ENCODE peak calls at places on chromosome 21, in nine cellular contexts. C is neuronal stem cell, R is mesenchymal stem cell, I is GM23248, S is esophagus squamous epithelium, W is uterus, B is heart left ventricle, V is keratinocyte, F is right lobe of liver. P is an unnamed sample. For H3K27me3 and H3K9me3, the result is how much of the 10 kb centered on the place peaks cover.

GRCh38 chr21:38671716-38672115 is 134.0 kb upstream of the ETS2 start:
- DNase-seq in B (no peak), W (no peak), V (no peak), F (no peak), S (no peak), R (no peak), I (no peak), C (no peak), P (no peak)

GRCh38 chr21:15967661-15968060 is 237.9 kb downstream of the USP25 start:
- DNase-seq in C (no peak), V (no peak), I (peak), F (no peak), S (no peak), R (peak), B (no peak), W (no peak), P (no peak)

GRCh38 chr21:39645331-39645730 is 32.6 kb downstream of the B3GALT5 start:
- DNase-seq in R (no peak), V (no peak), C (no peak), B (no peak), F (no peak), I (no peak), W (no peak), S (no peak), P (no peak)

GRCh38 chr21:37001446-37001845 is 5.1 kb upstream of the RIPPLY3 start:
- DNase-seq in F (no peak), C (no peak), R (no peak), W (no peak), S (no peak), V (no peak), I (peak), B (no peak), P (no peak)

GRCh38 chr21:44298301-44298700 is 1.6 kb upstream of the PFKL start:
- DNase-seq in F (no peak), C (no peak), S (no peak), I (peak), W (no peak), R (no peak), B (no peak), V (no peak), P (no peak)

GRCh38 chr21:34974162-34974981 is 74.7 kb downstream of the RUNX1 start:
- DNase-seq in W (no peak), S (no peak), B (no peak), V (no peak), F (peak), I (no peak), R (peak), C (no peak), P (no peak)

GRCh38 chr21:38984982-38985422 is 179.3 kb downstream of the ETS2 start:
- DNase-seq in R (peak), C (no peak), F (no peak), S (no peak), I (peak), B (no peak), W (peak), V (no peak), P (no peak)

GRCh38 chr21:17925900-17926299 is 106.7 kb upstream of the C21orf91 start:
- DNase-seq in B (no peak), F (no peak), I (peak), R (peak), S (no peak), V (no peak), W (no peak), C (no peak), P (no peak)

GRCh38 chr21:15839601-15840000 is 109.8 kb downstream of the USP25 start:
- DNase-seq in S (no peak), B (no peak), C (no peak), W (no peak), R (no peak), F (no peak), I (peak), V (no peak), P (no peak)

GRCh38 chr21:31557956-31558838 is 101.3 kb upstream of the SOD1 start:
- DNase-seq in I (peak), R (peak), S (no peak), B (no peak), C (peak), W (peak), V (no peak), F (no peak), P (no peak)
- H3K27ac ChIP-seq in I (no peak), R (no peak), S (peak), B (no peak), C (peak), W (peak), V (no peak), F (no peak), P (no peak)

DNA sequence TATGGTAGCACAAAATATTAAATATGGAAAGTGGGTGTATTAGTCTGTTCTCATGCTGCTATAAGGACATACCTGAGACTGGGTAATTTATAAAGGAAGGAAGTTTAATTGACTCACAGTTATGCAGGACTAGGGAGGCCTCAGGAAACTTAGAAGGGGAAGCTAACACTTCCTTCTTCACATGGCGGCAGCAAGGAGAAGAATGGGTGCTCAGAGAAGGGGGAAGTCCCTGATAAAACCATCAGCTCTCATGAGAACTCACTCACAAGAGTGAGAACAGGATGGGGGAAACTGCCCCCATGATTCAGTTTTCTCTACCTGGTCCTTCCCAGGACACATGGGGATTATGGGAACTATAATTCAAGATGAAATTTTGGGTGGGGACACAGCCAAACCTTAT is 15.8 kb upstream of the BACE2 start:
- DNase-seq in C (no peak), I (no peak), B (no peak), F (no peak), W (no peak), S (no peak), R (no peak), V (no peak), P (no peak)
- H3K27me3 ChIP-seq in C (under half), I (under half), B (under half), F (under half), W (under half), S (under half), R (half or more), V (under half), P (under half)

GRCh38 chr21:43021191-43021590 is 46.8 kb downstream of the PKNOX1 start:
- DNase-seq in I (no peak), B (no peak), F (no peak), W (no peak), V (no peak), R (no peak), S (no peak), C (no peak), P (no peak)
- H3K9me3 ChIP-seq in I (under half), B (under half), F (under half), W (under half), V (under half), R (under half), S (under half), C (under half), P (under half)

GRCh38 chr21:45550552-45551210 is 8.4 kb upstream of the SLC19A1 start:
- DNase-seq in W (no peak), C (no peak), F (peak), S (no peak), R (no peak), I (no peak), V (no peak), B (no peak), P (peak)

GRCh38 chr21:45546636-45547203 is 4.5 kb upstream of the SLC19A1 start:
- DNase-seq in C (no peak), V (no peak), B (no peak), I (no peak), W (no peak), F (no peak), S (no peak), R (no peak), P (peak)

GRCh38 chr21:45549670-45550463 is 7.6 kb upstream of the SLC19A1 start:
- DNase-seq in F (peak), I (no peak), S (no peak), V (no peak), B (no peak), R (no peak), C (no peak), W (no peak), P (peak)

GRCh38 chr21:45547211-45547900 is 5.1 kb upstream of the SLC19A1 start:
- DNase-seq in I (no peak), V (no peak), F (no peak), C (no peak), W (no peak), B (no peak), S (no peak), R (no peak), P (no peak)

GRCh38 chr21:45548711-45549491 is 6.7 kb upstream of the SLC19A1 start:
- DNase-seq in W (no peak), R (no peak), V (no peak), S (no peak), C (no peak), B (no peak), F (no peak), I (no peak), P (peak)
- H3K27ac ChIP-seq in W (no peak), R (no peak), V (no peak), S (no peak), C (no peak), B (no peak), F (no peak), I (no peak), P (no peak)

GRCh38 chr21:42622284-42622683 is 31.1 kb upstream of the PDE9A start:
- DNase-seq in W (no peak), R (no peak), V (no peak), I (no peak), F (no peak), B (no peak), C (no peak), S (no peak), P (no peak)
- H3K27me3 ChIP-seq in W (under half), R (half or more), V (under half), I (half or more), F (under half), B (under half), C (under half), S (under half), P (under half)

DNA sequence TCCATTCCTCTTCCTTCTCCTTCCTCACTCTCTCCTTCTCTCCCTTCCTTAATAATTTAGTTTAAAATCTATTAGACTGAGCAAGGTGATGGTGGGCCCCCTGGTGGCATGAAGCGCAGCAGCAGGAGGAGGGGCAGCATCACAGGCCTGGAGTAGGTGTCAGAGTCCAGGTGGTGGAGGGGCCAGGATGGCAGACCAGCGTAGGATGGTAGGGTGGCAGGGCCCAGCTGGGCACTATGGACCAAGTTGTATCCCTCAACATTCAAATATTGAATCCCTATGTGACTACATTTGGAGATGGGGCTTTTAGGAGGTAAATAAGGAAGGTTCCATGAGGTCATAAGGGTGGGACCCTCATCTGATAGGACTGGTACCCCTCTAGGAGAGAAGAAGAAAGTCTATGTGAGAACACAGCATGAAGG is 61.0 kb downstream of the WDR4 start:
- DNase-seq in V (peak), S (no peak), I (peak), R (peak), B (peak), C (no peak), F (peak), W (peak), P (peak)
- H3K9me3 ChIP-seq in V (under half), S (under half), I (under half), R (under half), B (under half), C (under half), F (under half), W (under half), P (under half)

GRCh38 chr21:45365608-45366241 is 39.2 kb upstream of the COL18A1 start:
- DNase-seq in V (no peak), B (no peak), I (peak), F (no peak), C (no peak), S (no peak), W (no peak), R (peak), P (no peak)
- H3K27ac ChIP-seq in V (no peak), B (peak), I (peak), F (no peak), C (no peak), S (peak), W (peak), R (peak), P (peak)

GRCh38 chr21:22224261-22224660 is 1226.1 kb downstream of the NCAM2 start:
- DNase-seq in B (no peak), C (no peak), I (no peak), F (no peak), W (no peak), V (no peak), R (no peak), S (no peak), P (no peak)

GRCh38 chr21:22231013-22231412 is 1232.8 kb downstream of the NCAM2 start:
- DNase-seq in I (no peak), V (no peak), C (no peak), S (no peak), R (no peak), F (no peak), B (no peak), W (no peak), P (no peak)

GRCh38 chr21:22223385-22223784 is 1225.2 kb downstream of the NCAM2 start:
- DNase-seq in V (no peak), C (no peak), F (no peak), I (no peak), B (no peak), R (no peak), S (no peak), W (no peak), P (no peak)

GRCh38 chr21:22225299-22225698 is 1227.1 kb downstream of the NCAM2 start:
- DNase-seq in I (no peak), F (no peak), S (no peak), W (no peak), R (no peak), V (no peak), B (no peak), C (no peak), P (no peak)
- H3K27me3 ChIP-seq in I (under half), F (under half), S (under half), W (under half), R (under half), V (under half), B (under half), C (under half), P (under half)

DNA sequence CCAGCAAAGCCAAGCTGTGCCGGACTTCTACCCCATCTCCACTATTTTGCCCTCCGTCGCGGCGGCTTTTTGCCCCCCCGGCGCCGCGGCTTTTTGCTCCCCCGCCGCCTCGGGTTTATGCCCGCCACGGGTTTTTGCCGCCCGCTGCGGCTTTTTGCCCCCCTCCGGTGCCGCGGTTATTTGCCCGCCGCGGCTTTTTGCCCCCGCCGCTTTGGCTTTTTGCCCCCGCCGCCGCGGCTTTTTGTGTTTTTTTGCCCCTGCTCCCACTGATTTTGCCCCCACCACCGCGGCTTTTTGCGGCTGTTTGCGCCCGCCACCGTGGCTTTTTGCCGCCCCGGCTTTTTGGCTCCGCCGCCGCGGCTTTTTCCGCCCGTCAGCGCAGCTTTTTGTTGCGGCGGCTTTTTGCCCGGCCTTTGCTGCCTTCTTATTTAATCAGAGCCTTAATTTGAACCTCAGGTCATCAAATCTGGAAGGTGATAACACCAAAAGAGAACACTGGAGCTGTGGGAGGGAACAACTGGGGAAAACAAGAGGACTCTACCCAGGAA is 106.0 kb downstream of the TPTE start:
- DNase-seq in V (no peak), F (no peak), I (no peak), B (no peak), R (no peak), C (no peak), W (no peak), S (no peak), P (no peak)
- H3K9me3 ChIP-seq in V (under half), F (under half), I (under half), B (under half), R (under half), C (under half), W (under half), S (under half), P (under half)